ENCODE peak calls at places on chromosomes 13 and 19, in ten cellular contexts. A, T, F, K, I, Z, H, U, S and E are unnamed samples.

GRCh38 chr19:38734426-38735256 is 9.6 kb downstream of the CAPN12 start:
- DNase-seq in F (no peak), H (peak), A (no peak), U (no peak), S (no peak), T (no peak), Z (peak), K (no peak), I (peak), E (no peak)

GRCh38 chr13:78595458-78595818 is 7.9 kb downstream of the POU4F1 start:
- DNase-seq in T (no peak), S (no peak), A (no peak), I (no peak), Z (no peak), F (no peak), U (no peak), K (no peak), H (no peak), E (no peak)

GRCh38 chr19:50928841-50929240 is 17.6 kb upstream of the KLK4 start:
- DNase-seq in S (no peak), A (no peak), F (no peak), H (no peak), U (no peak), Z (no peak), K (no peak), T (no peak), I (no peak), E (no peak)

GRCh38 chr19:48658483-48658882 is 12.5 kb upstream of the CA11 start:
- DNase-seq in F (no peak), H (no peak), I (no peak), T (no peak), U (no peak), A (no peak), S (no peak), K (no peak), Z (no peak), E (no peak)

GRCh38 chr19:43749898-43750297 is 4.9 kb downstream of the SMG9 start:
- DNase-seq in I (no peak), T (no peak), A (no peak), U (no peak), H (no peak), K (no peak), Z (no peak), F (no peak), S (no peak), E (no peak)

GRCh38 chr13:44304433-44304725 is 69.2 kb upstream of the SERP2 start:
- DNase-seq in F (no peak), S (no peak), T (no peak), Z (no peak), I (no peak), U (no peak), K (no peak), A (no peak), H (no peak), E (no peak)

GRCh38 chr19:32767951-32768679 is 48.5 kb downstream of the TDRD12 start:
- DNase-seq in Z (peak), A (no peak), T (no peak), I (no peak), U (no peak), H (no peak), F (no peak), S (no peak), K (no peak), E (no peak)

GRCh38 chr19:51064534-51065220 is at the start of gene KLK13:
- DNase-seq in S (no peak), F (no peak), I (no peak), A (no peak), K (no peak), T (no peak), H (peak), Z (peak), U (peak), E (no peak)

GRCh38 chr19:21483589-21484170 is 21.7 kb upstream of the ZNF429 start:
- DNase-seq in A (no peak), S (no peak), Z (no peak), U (peak), H (peak), T (no peak), K (no peak), I (no peak), F (no peak), E (no peak)

GRCh38 chr19:49339364-49340068 is 4.3 kb downstream of the CD37 start:
- DNase-seq in H (peak), U (peak), K (no peak), T (peak), I (peak), S (peak), Z (peak), F (no peak), A (peak), E (peak)

GRCh38 chr19:4707956-4708650 is 15.5 kb downstream of the DPP9 start:
- DNase-seq in U (peak), H (peak), T (no peak), F (no peak), I (peak), Z (no peak), K (no peak), S (no peak), A (no peak), E (no peak)

GRCh38 chr13:114047358-114047881 is 73.5 kb upstream of the C13orf46 start:
- DNase-seq in U (no peak), T (no peak), F (no peak), H (no peak), K (no peak), S (no peak), Z (no peak), I (peak), A (no peak), E (no peak)

GRCh38 chr13:43935878-43936277 is 56.2 kb downstream of the LACC1 start:
- DNase-seq in Z (no peak), T (no peak), U (no peak), K (no peak), I (no peak), S (no peak), A (no peak), F (no peak), H (no peak), E (no peak)

GRCh38 chr13:19601749-19602725 is 31.4 kb upstream of the MPHOSPH8 start:
- DNase-seq in I (peak), H (no peak), U (no peak), T (no peak), F (no peak), Z (no peak), K (peak), S (no peak), A (no peak), E (no peak)

GRCh38 chr13:74444161-74444571 is 310.0 kb upstream of the KLF12 start:
- DNase-seq in S (no peak), T (no peak), I (peak), Z (peak), F (no peak), H (no peak), U (no peak), A (no peak), K (peak), E (no peak)

GRCh38 chr19:30791116-30791515 is 418.9 kb downstream of the ZNF536 start:
- DNase-seq in F (no peak), A (no peak), I (no peak), U (no peak), S (no peak), K (no peak), T (no peak), Z (no peak), H (no peak), E (no peak)

GRCh38 chr13:44801990-44802389 is 187.3 kb downstream of the NUFIP1 start:
- DNase-seq in Z (peak), U (no peak), I (peak), H (no peak), S (no peak), K (no peak), T (no peak), A (no peak), F (peak), E (peak)

GRCh38 chr19:5587071-5587455 is 19.3 kb upstream of the TINCR start:
- DNase-seq in T (no peak), K (no peak), A (no peak), H (no peak), F (no peak), U (no peak), Z (no peak), S (no peak), I (no peak), E (no peak)

GRCh38 chr13:50284540-50284939 is 269.3 kb downstream of the KCNRG start:
- DNase-seq in F (no peak), Z (no peak), S (no peak), K (no peak), U (no peak), A (no peak), I (no peak), H (no peak), T (no peak), E (no peak)

DNA sequence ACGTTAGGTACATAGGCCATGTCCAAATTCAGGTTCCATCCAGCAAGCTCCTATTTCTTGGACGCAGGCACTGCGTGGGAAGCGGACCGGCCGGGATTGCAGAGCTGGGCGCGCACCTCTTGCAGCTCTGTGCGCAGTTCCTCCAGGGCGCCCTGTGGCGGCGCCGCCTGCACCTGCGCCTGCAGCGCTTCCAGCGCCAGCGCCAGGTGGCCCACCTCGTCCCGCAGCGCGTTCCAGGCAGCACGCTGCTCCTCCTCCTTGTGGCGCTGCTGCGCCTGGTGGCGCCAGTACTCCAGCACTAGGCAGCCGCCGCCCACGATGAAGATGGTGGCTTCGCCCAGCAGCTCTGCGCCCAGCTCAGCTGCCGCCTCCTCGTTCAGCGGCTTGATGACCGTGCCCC is 31.1 kb downstream of the OPA3 start:
- DNase-seq in H (no peak), K (no peak), A (no peak), T (no peak), U (no peak), I (no peak), S (no peak), F (no peak), Z (peak), E (no peak)
- H3K4me3 ChIP-seq in H (no peak), K (no peak), A (no peak), T (no peak), U (no peak), I (no peak), S (no peak), F (no peak), Z (no peak), E (no peak)

GRCh38 chr19:46913198-46913851 is 52.5 kb downstream of the ARHGAP35 start:
- DNase-seq in S (no peak), Z (no peak), A (no peak), U (no peak), T (no peak), H (no peak), I (no peak), F (no peak), K (peak), E (no peak)
- H3K4me3 ChIP-seq in S (no peak), Z (no peak), A (no peak), U (no peak), T (peak), H (no peak), I (no peak), F (no peak), K (no peak), E (no peak)

GRCh38 chr13:22198656-22199217 is 527.9 kb downstream of the FGF9 start:
- DNase-seq in S (no peak), H (no peak), U (no peak), I (no peak), T (no peak), K (no peak), F (no peak), A (no peak), Z (no peak), E (no peak)

GRCh38 chr13:22195726-22196125 is 524.9 kb downstream of the FGF9 start:
- DNase-seq in T (no peak), I (no peak), U (no peak), A (no peak), H (no peak), F (no peak), K (no peak), S (no peak), Z (no peak), E (no peak)

GRCh38 chr13:22198001-22198400 is 527.1 kb downstream of the FGF9 start:
- DNase-seq in U (no peak), S (no peak), A (no peak), T (no peak), F (no peak), K (no peak), I (no peak), Z (no peak), H (no peak), E (no peak)

GRCh38 chr13:22194106-22194810 is 523.4 kb downstream of the FGF9 start:
- DNase-seq in T (no peak), A (no peak), S (no peak), K (no peak), H (no peak), I (no peak), Z (no peak), U (peak), F (no peak), E (no peak)

DNA sequence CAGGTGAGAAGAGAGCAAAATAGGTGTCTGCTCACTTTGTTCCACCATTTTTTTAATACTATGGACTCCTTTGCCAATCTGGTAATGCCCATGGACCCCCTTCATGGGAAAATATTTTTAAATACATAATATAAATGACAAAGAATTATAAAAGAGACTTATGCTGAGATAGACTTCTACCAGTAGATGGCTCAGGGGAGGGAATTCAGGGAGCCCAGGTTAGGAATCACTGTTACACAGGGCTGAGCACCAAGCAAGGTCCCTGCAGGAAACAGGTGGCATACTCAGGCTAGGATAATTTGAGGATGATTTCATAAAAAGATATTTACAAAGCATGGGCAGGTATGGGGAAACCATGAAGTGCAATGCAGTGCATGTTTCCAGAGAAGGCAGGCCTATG is 525.9 kb downstream of the FGF9 start:
- DNase-seq in K (no peak), A (no peak), T (no peak), U (no peak), F (no peak), I (no peak), Z (no peak), S (no peak), H (no peak), E (no peak)
- H3K4me3 ChIP-seq in K (no peak), A (no peak), T (no peak), U (no peak), F (no peak), I (no peak), Z (no peak), S (no peak), H (no peak), E (no peak)

DNA sequence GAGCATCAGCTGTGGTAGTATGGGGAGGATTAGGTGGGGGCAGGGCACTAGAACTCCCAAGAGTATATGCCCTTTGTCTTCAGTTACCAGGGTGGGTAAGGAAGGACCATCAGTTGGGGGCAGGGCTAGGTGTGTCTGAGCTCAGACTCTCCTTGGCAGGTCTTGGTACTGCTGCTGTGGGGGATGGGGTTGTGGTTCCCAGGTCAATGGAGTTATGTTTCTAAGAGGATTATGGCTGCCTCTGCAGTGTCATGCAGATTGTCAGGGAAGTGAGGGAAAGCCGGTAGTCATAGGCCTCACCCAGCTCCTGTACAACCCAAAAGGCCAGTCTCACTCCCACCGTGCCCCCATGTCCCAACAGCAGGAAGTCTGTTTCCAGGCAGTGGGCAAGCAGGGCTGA is 8.8 kb upstream of the ZNF578 start:
- DNase-seq in K (no peak), H (no peak), A (no peak), U (no peak), F (no peak), T (no peak), I (no peak), S (no peak), Z (no peak), E (no peak)
- H3K4me3 ChIP-seq in K (no peak), H (no peak), A (no peak), U (no peak), F (no peak), T (no peak), I (no peak), S (no peak), Z (no peak), E (no peak)

DNA sequence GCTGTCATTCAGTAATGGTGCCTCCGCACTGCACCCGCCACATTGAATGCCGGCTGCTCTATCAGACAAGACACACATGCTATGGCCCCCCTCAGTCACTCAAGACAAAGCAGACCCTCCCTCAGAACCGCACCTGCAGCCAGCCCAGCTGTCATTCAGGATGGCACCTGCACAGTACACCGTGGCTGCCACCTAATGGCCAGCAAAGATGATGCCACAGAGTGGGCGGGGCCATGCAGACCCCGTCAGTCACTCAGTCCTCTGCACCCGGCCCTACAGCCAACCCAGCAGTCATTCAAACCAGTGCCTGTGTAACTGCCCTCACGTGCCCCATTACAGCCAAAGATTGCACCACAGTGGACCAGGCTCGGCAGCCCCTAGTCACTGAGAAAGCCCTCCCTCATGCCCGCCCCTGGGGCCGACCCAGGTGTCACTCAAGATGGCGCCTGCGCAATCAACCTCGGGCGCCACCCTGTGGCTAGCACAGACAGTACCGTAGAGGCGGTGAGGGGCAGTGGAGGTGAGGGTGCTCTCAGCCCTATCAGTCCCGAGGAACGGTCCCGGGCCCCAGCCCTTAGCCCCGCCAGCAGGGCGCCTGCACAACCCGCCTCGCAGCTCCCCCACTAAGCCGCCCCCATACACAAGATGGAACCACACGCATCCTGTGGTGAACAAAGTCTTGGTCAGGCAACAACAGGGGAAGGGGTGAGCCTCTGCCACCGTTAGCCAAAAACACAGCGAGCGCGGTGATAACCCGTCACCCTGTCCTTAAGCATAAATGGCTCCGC is 2.4 kb downstream of the PEG3 start:
- DNase-seq in F (no peak), S (peak), H (peak), Z (no peak), T (peak), U (peak), A (peak), I (peak), K (no peak), E (no peak)
- H3K4me3 ChIP-seq in F (no peak), S (peak), H (peak), Z (peak), T (peak), U (peak), A (peak), I (peak), K (no peak), E (peak)

GRCh38 chr19:29764322-29764721 is 47.5 kb upstream of the CCNE1 start:
- DNase-seq in H (no peak), T (no peak), F (no peak), K (no peak), S (no peak), Z (no peak), A (no peak), U (no peak), I (no peak), E (no peak)
- H3K4me3 ChIP-seq in H (no peak), T (no peak), F (no peak), K (no peak), S (no peak), Z (no peak), A (no peak), U (no peak), I (no peak), E (no peak)

GRCh38 chr19:45882652-45883585 is 3.0 kb downstream of the IRF2BP1 start:
- DNase-seq in S (no peak), F (peak), K (peak), A (peak), T (no peak), U (peak), H (peak), Z (peak), I (peak), E (peak)

GRCh38 chr19:45884682-45885555 is 1.0 kb downstream of the IRF2BP1 start:
- DNase-seq in K (no peak), F (no peak), H (peak), A (no peak), T (no peak), Z (no peak), S (no peak), I (no peak), U (no peak), E (no peak)

GRCh38 chr19:45883586-45883880 is 2.4 kb downstream of the IRF2BP1 start:
- DNase-seq in H (no peak), I (no peak), U (no peak), A (no peak), Z (no peak), T (no peak), K (no peak), S (no peak), F (no peak), E (no peak)

GRCh38 chr19:45885556-45886426 is at the start of gene IRF2BP1:
- DNase-seq in H (peak), U (peak), Z (peak), K (peak), A (peak), I (peak), S (peak), T (peak), F (peak), E (peak)

GRCh38 chr19:45883881-45884681 is 1.9 kb downstream of the IRF2BP1 start:
- DNase-seq in A (no peak), K (no peak), I (no peak), H (no peak), F (no peak), Z (no peak), S (no peak), U (no peak), T (no peak), E (no peak)
- H3K4me3 ChIP-seq in A (no peak), K (no peak), I (no peak), H (peak), F (no peak), Z (no peak), S (peak), U (peak), T (peak), E (no peak)

GRCh38 chr13:91328726-91329125 is 18.8 kb upstream of the MIR17HG start:
- DNase-seq in T (no peak), U (no peak), S (no peak), F (no peak), H (no peak), K (no peak), Z (no peak), A (no peak), I (no peak), E (no peak)

GRCh38 chr13:91326156-91326555 is 21.3 kb upstream of the MIR17HG start:
- DNase-seq in A (no peak), U (no peak), Z (no peak), I (no peak), H (no peak), F (no peak), S (no peak), K (no peak), T (no peak), E (no peak)

GRCh38 chr13:91331047-91331915 is 16.2 kb upstream of the MIR17HG start:
- DNase-seq in F (no peak), T (no peak), A (no peak), S (no peak), Z (no peak), H (no peak), U (no peak), I (no peak), K (no peak), E (no peak)

DNA sequence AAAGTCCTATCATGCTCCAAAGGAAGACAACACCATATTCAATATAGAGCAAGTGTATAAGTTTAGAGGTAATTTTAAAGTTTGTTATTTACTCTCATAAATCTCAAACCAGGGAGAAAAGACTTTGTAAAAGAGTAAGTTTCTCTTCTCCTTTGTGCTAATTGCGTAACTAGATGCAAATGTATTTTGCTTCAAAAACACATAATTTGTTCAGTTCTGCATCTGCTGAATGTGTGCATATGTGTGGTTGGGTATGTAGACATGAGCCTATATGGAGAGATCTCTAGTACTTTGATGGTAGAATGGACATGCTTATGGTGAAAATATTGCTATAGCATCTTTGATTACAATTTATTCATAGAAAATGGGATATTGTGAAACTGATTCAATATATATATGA is 17.8 kb upstream of the MIR17HG start:
- DNase-seq in H (no peak), A (no peak), S (no peak), F (no peak), T (no peak), U (no peak), Z (no peak), I (no peak), K (no peak), E (no peak)
- H3K4me3 ChIP-seq in H (no peak), A (no peak), S (no peak), F (no peak), T (no peak), U (no peak), Z (no peak), I (no peak), K (no peak), E (no peak)